ENCODE peak calls at places on chromosomes 11 and 22, in ten cellular contexts. G is NCI-H1436 treated with DMSO at 0.1 percent for 48 hours, Y is bronchial epithelial cell, S is pulmonary artery endothelial cell, J is ELR, P is hepatic stellate cell, A is neural progenitor cell, B is fibroblast of lung, H is NCI-H1105 treated with DMSO at 0.1 percent for 48 hours, W is sciatic nerve. U is an unnamed sample.

GRCh38 chr11:118691926-118692830 is 12.7 kb upstream of the TREH start:
- DNase-seq in B (peak; percentile 32), H (no peak), J (peak; percentile 75), A (no peak), Y (peak; percentile 97), P (peak; percentile 62), W (no peak), S (no peak), G (no peak), U (peak; percentile 18)

GRCh38 chr11:33773399-33774355 is 643 bp downstream of the FBXO3 start:
- DNase-seq in S (no peak), B (no peak), J (peak; percentile 58), G (no peak), W (no peak), H (peak; percentile 63), Y (peak; percentile 27), A (peak; percentile 58), P (peak; percentile 24), U (peak; percentile 42)

GRCh38 chr11:85857098-85857497 is 1.9 kb downstream of the CCDC83 start:
- DNase-seq in A (no peak), G (no peak), W (no peak), B (no peak), S (no peak), J (no peak), H (no peak), Y (no peak), P (no peak), U (no peak)

GRCh38 chr11:92227233-92227593 is 2.6 kb downstream of the FAT3 start:
- DNase-seq in J (no peak), P (peak; percentile 7), G (no peak), W (no peak), B (no peak), S (no peak), H (no peak), Y (no peak), A (peak; percentile 70), U (peak; percentile 38)

GRCh38 chr11:45092901-45093760 is 53.3 kb upstream of the PRDM11 start:
- DNase-seq in S (no peak), J (peak; percentile 62), G (no peak), Y (peak; percentile 80), P (peak; percentile 50), B (peak; percentile 80), A (no peak), W (no peak), H (no peak), U (peak; percentile 82)

GRCh38 chr11:36258730-36259360 is 30.4 kb downstream of the COMMD9 start:
- DNase-seq in P (peak; percentile 69), G (no peak), W (peak; percentile 73), A (peak; percentile 84), Y (peak; percentile 59), S (peak; percentile 40), J (peak; percentile 79), B (peak; percentile 83), H (peak; percentile 12), U (peak; percentile 87)

GRCh38 chr11:35073691-35074382 is 65.1 kb upstream of the CD44 start:
- DNase-seq in S (no peak), H (no peak), G (no peak), B (peak; percentile 39), A (no peak), Y (peak; percentile 68), J (peak; percentile 53), P (no peak), W (no peak), U (no peak)

GRCh38 chr22:25960375-25960774 is 208.9 kb upstream of the SEZ6L start:
- DNase-seq in W (no peak), A (no peak), G (no peak), J (no peak), Y (no peak), P (no peak), S (no peak), B (no peak), H (no peak), U (no peak)

GRCh38 chr11:127136438-127136837 is 135.9 kb upstream of the KIRREL3 start:
- DNase-seq in A (no peak), H (no peak), P (no peak), S (no peak), W (no peak), Y (no peak), J (no peak), G (no peak), B (no peak), U (no peak)

GRCh38 chr11:116869610-116870009 is 32.2 kb upstream of the APOA1 start:
- DNase-seq in P (no peak), Y (no peak), W (no peak), J (no peak), G (no peak), H (no peak), A (peak; percentile 8), S (no peak), B (no peak), U (no peak)

GRCh38 chr22:49678137-49678841 is 149.4 kb downstream of the BRD1 start:
- DNase-seq in P (no peak), S (no peak), A (no peak), J (no peak), H (no peak), G (no peak), W (no peak), B (no peak), Y (no peak), U (no peak)

GRCh38 chr11:121416909-121417567 is 35.1 kb upstream of the SORL1 start:
- DNase-seq in Y (peak; percentile 77), B (peak; percentile 96), P (no peak), W (peak; percentile 91), H (peak; percentile 47), A (no peak), J (peak; percentile 23), S (no peak), G (no peak), U (peak; percentile 98)

GRCh38 chr22:27761652-27762051 is 39.9 kb downstream of the MN1 start:
- DNase-seq in Y (no peak), W (no peak), J (no peak), H (no peak), P (no peak), G (no peak), A (no peak), S (no peak), B (no peak), U (no peak)

GRCh38 chr11:15750535-15751297 is 605.6 kb downstream of the SOX6 start:
- DNase-seq in W (no peak), J (no peak), A (no peak), S (no peak), G (peak; percentile 98), H (peak; percentile 99), B (no peak), P (no peak), Y (no peak), U (no peak)

GRCh38 chr11:67409261-67409666 is 5.4 kb downstream of the TBC1D10C start:
- DNase-seq in G (no peak), A (no peak), Y (no peak), P (no peak), H (no peak), W (no peak), S (no peak), J (no peak), B (no peak), U (no peak)

GRCh38 chr11:2097356-2097997 is 41.7 kb downstream of the IGF2 start:
- DNase-seq in S (peak; percentile 39), Y (peak; percentile 72), W (peak; percentile 83), A (peak; percentile 92), B (peak; percentile 94), J (peak; percentile 81), P (peak; percentile 93), H (no peak), G (no peak), U (peak; percentile 93)

GRCh38 chr11:122720482-122720881 is 65.0 kb downstream of the UBASH3B start:
- DNase-seq in J (peak; percentile 49), W (no peak), S (no peak), B (no peak), Y (peak; percentile 70), G (no peak), A (peak; percentile 30), P (no peak), H (no peak), U (no peak)

GRCh38 chr11:120950880-120951279 is 73.0 kb upstream of the TBCEL start:
- DNase-seq in H (no peak), S (no peak), W (no peak), A (no peak), G (no peak), P (no peak), Y (no peak), B (no peak), J (no peak), U (no peak)

GRCh38 chr11:9251306-9251705 is 13.8 kb downstream of the DENND5A start:
- DNase-seq in W (no peak), P (no peak), S (no peak), A (no peak), J (peak; percentile 36), G (no peak), Y (peak; percentile 48), H (no peak), B (no peak), U (no peak)

GRCh38 chr11:120224872-120225371 is 14.1 kb downstream of the OAF start:
- DNase-seq in G (no peak), J (no peak), B (no peak), P (no peak), S (no peak), W (no peak), Y (no peak), A (no peak), H (no peak), U (no peak)

GRCh38 chr11:4887591-4887990 is 5.9 kb downstream of the OR51T1 start:
- DNase-seq in S (no peak), J (no peak), A (no peak), W (no peak), P (no peak), H (no peak), Y (no peak), G (no peak), B (no peak), U (no peak)

GRCh38 chr11:79971255-79971654 is 530.4 kb upstream of the TENM4 start:
- DNase-seq in J (no peak), Y (no peak), G (no peak), A (no peak), H (no peak), W (no peak), B (no peak), P (no peak), S (no peak), U (no peak)

GRCh38 chr11:126113515-126113957 is 50.9 kb upstream of the CDON start:
- DNase-seq in S (peak; percentile 57), A (peak; percentile 28), P (peak; percentile 84), J (peak; percentile 70), Y (peak; percentile 93), B (peak; percentile 99), W (peak; percentile 85), G (no peak), H (peak; percentile 69), U (peak; percentile 95)

GRCh38 chr22:29782061-29782845 is 15.1 kb downstream of the UQCR10 start:
- DNase-seq in B (no peak), W (no peak), G (no peak), H (no peak), J (no peak), Y (peak; percentile 50), S (no peak), P (peak; percentile 76), A (no peak), U (peak; percentile 72)

GRCh38 chr11:61771995-61772455 is 19.6 kb downstream of the MYRF start:
- DNase-seq in S (no peak), A (peak; percentile 59), P (no peak), G (no peak), H (no peak), Y (no peak), J (no peak), B (no peak), W (no peak), U (peak; percentile 28)

GRCh38 chr22:46047226-46047625 is 70.3 kb upstream of the WNT7B start:
- DNase-seq in A (no peak), P (no peak), S (no peak), J (no peak), H (no peak), B (no peak), Y (no peak), W (peak; percentile 55), G (no peak), U (no peak)

GRCh38 chr11:131737357-131737756 is 366.9 kb downstream of the NTM start:
- DNase-seq in W (no peak), G (no peak), P (no peak), Y (no peak), S (no peak), J (peak; percentile 32), A (no peak), H (no peak), B (peak; percentile 62), U (no peak)

GRCh38 chr11:119785131-119785530 is 56.1 kb upstream of the NECTIN1 start:
- DNase-seq in S (no peak), J (no peak), B (no peak), G (no peak), A (no peak), P (no peak), H (no peak), W (no peak), Y (no peak), U (no peak)

U was measured in astrocyte of the hippocampus.